ENCODE peak calls at places on chromosome 10, in nine cellular contexts. I is activated T-cell treated with anti-CD3 and anti-CD28 coated beads, Interleukin-2, amount 50 U/mL, for 24 hours; V is stimulated activated CD4-positive, alpha-beta T cell treated with anti-CD3 and anti-CD28 coated beads, Interleukin-15, amount 100 ng/mL, for 1 hour; R is EL; F is CD8-positive, alpha-beta memory T cell; H is left cardiac atrium; K is Caco-2; A is aorta; P is activated T-helper 9 cell treated with anti-CD3 and anti-CD28 coated beads, Interleukin-2, amount 50 U/mL, for 16 hours. T is an unnamed sample.
A peak's percentile ranks its signal among the peaks of the same experiment; 100 is the strongest.

GRCh38 chr10:28326516-28327493 is 23.9 kb upstream of the MPP7 start:
- DNase-seq in K (no peak), F (no peak), R (peak; percentile 25), A (peak; percentile 58), H (no peak), V (no peak), I (no peak), P (no peak), T (peak; percentile 62)

GRCh38 chr10:22315455-22316285 is 518 bp upstream of the COMMD3 start:
- DNase-seq in K (peak; percentile 67), R (no peak), A (no peak), P (no peak), V (no peak), H (no peak), F (no peak), I (no peak), T (no peak)

GRCh38 chr10:132593900-132594876 is 56.6 kb downstream of the INPP5A start:
- DNase-seq in H (no peak), R (no peak), I (no peak), V (no peak), A (no peak), F (no peak), P (no peak), K (no peak), T (no peak)

GRCh38 chr10:52858722-52859121 is 86.1 kb upstream of the MBL2 start:
- DNase-seq in P (no peak), R (no peak), I (no peak), H (no peak), V (no peak), A (no peak), K (no peak), F (no peak), T (no peak)

GRCh38 chr10:97612386-97612785 is 20.9 kb downstream of the MORN4 start:
- DNase-seq in R (peak; percentile 55), A (no peak), F (no peak), I (no peak), V (no peak), H (no peak), P (no peak), K (no peak), T (no peak)

GRCh38 chr10:131689016-131689415 is 211.8 kb upstream of the PPP2R2D start:
- DNase-seq in H (no peak), K (no peak), V (no peak), I (no peak), A (no peak), F (no peak), P (no peak), R (no peak), T (no peak)

GRCh38 chr10:131094406-131095108 is 217.0 kb downstream of the TCERG1L start:
- DNase-seq in A (no peak), P (no peak), I (no peak), F (no peak), K (no peak), H (no peak), V (no peak), R (no peak), T (no peak)

GRCh38 chr10:114714281-114714741 is 56.2 kb upstream of the ABLIM1 start:
- DNase-seq in F (no peak), V (no peak), H (no peak), R (peak; percentile 94), K (no peak), A (no peak), I (no peak), P (no peak), T (no peak)

GRCh38 chr10:73553316-73553715 is 37.8 kb downstream of the USP54 start:
- DNase-seq in H (no peak), A (no peak), K (no peak), I (no peak), P (no peak), R (no peak), V (no peak), F (no peak), T (no peak)

GRCh38 chr10:130787821-130788220 is 523.7 kb downstream of the TCERG1L start:
- DNase-seq in R (no peak), I (no peak), H (no peak), V (no peak), K (no peak), P (no peak), A (no peak), F (no peak), T (no peak)

GRCh38 chr10:7507887-7508726 is 97.3 kb upstream of the SFMBT2 start:
- DNase-seq in K (no peak), I (peak; percentile 67), V (no peak), F (no peak), H (no peak), P (no peak), A (no peak), R (no peak), T (no peak)

GRCh38 chr10:78502208-78502943 is 468.7 kb downstream of the RPS24 start:
- DNase-seq in A (no peak), K (no peak), R (peak; percentile 49), I (no peak), V (no peak), F (no peak), P (no peak), H (no peak), T (no peak)

GRCh38 chr10:24574161-24574560 is 149.5 kb downstream of the ARHGAP21 start:
- DNase-seq in P (no peak), F (no peak), R (no peak), V (no peak), I (no peak), H (no peak), K (no peak), A (no peak), T (no peak)

GRCh38 chr10:131588704-131589220 is 277.2 kb upstream of the TCERG1L start:
- DNase-seq in H (no peak), F (no peak), V (no peak), P (no peak), I (no peak), R (no peak), A (no peak), K (no peak), T (no peak)

GRCh38 chr10:102678842-102679289 is 34.6 kb downstream of the TRIM8 start:
- DNase-seq in K (peak; percentile 77), P (no peak), A (peak; percentile 82), V (no peak), I (no peak), H (peak; percentile 67), F (no peak), R (peak; percentile 64), T (peak; percentile 87)

GRCh38 chr10:78508955-78509354 is 475.3 kb downstream of the RPS24 start:
- DNase-seq in A (no peak), H (no peak), R (no peak), P (no peak), K (no peak), V (no peak), I (no peak), F (no peak), T (no peak)

GRCh38 chr10:17181751-17182150 is 19.7 kb downstream of the TRDMT1 start:
- DNase-seq in I (no peak), H (no peak), A (no peak), F (no peak), P (no peak), K (no peak), R (peak; percentile 14), V (no peak), T (no peak)

GRCh38 chr10:101189461-101190401 is 39.5 kb downstream of the LBX1 start:
- DNase-seq in R (no peak), I (no peak), H (no peak), K (no peak), A (no peak), P (no peak), V (no peak), F (no peak), T (no peak)

GRCh38 chr10:43814611-43815010 is 165.9 kb upstream of the ZNF32 start:
- DNase-seq in P (no peak), R (peak; percentile 61), F (no peak), A (no peak), I (no peak), V (no peak), H (no peak), K (no peak), T (no peak)

GRCh38 chr10:118754132-118754555 is 626 bp downstream of the CACUL1 start:
- DNase-seq in V (no peak), P (peak; percentile 21), H (no peak), F (peak; percentile 31), I (peak; percentile 51), R (peak; percentile 52), K (peak; percentile 57), A (peak; percentile 62), T (peak; percentile 70)

GRCh38 chr10:36801660-36802059 is 323.7 kb upstream of the ANKRD30A start:
- DNase-seq in K (no peak), P (no peak), F (no peak), H (no peak), A (no peak), I (no peak), R (no peak), V (no peak), T (no peak)

GRCh38 chr10:63258920-63259678 is 126.0 kb downstream of the NRBF2 start:
- DNase-seq in K (no peak), P (no peak), F (no peak), R (no peak), V (no peak), A (no peak), I (no peak), H (no peak), T (no peak)

GRCh38 chr10:112120491-112120890 is 63.1 kb downstream of the GPAM start:
- DNase-seq in I (no peak), A (no peak), V (no peak), H (no peak), R (no peak), K (no peak), P (no peak), F (no peak), T (no peak)

GRCh38 chr10:6074489-6075301 is 12.5 kb upstream of the IL2RA start:
- DNase-seq in P (no peak), I (peak; percentile 49), A (no peak), V (no peak), H (no peak), R (peak; percentile 22), K (no peak), F (no peak), T (no peak)

GRCh38 chr10:21403256-21404015 is 122.0 kb downstream of the SKIDA1 start:
- DNase-seq in R (no peak), F (no peak), H (no peak), V (no peak), P (no peak), K (no peak), I (no peak), A (no peak), T (no peak)

GRCh38 chr10:8060010-8060703 is 5.7 kb downstream of the GATA3 start:
- DNase-seq in P (no peak), A (no peak), V (no peak), R (peak; percentile 31), I (peak; percentile 69), F (peak; percentile 41), K (no peak), H (no peak), T (no peak)

GRCh38 chr10:90306187-90306586 is 551.7 kb downstream of the HTR7 start:
- DNase-seq in P (no peak), R (peak; percentile 85), V (no peak), F (no peak), H (no peak), A (no peak), I (no peak), K (no peak), T (no peak)

GRCh38 chr10:7282457-7282856 is 128.4 kb downstream of the SFMBT2 start:
- DNase-seq in R (no peak), H (no peak), P (no peak), K (no peak), A (no peak), V (no peak), I (no peak), F (no peak), T (no peak)

GRCh38 chr10:72802291-72803118 is 91.0 kb upstream of the OIT3 start:
- DNase-seq in I (no peak), P (no peak), A (no peak), K (no peak), V (no peak), R (peak; percentile 58), H (no peak), F (no peak), T (no peak)